ENCODE peak calls at places on chromosomes 13 and 19, in seven cellular contexts. S is Peyer's patch, I is NCI-H2171 treated with DMSO at 0.1 percent for 48 hours, P is sigmoid colon, L is LHCN-M2, G is amygdala, X is NCI-H446. T is an unnamed sample.

GRCh38 chr19:35913589-35913988 is 5.5 kb upstream of the TYROBP start:
- DNase-seq in S (no peak), I (no peak), P (no peak), L (no peak), G (no peak), X (no peak), T (no peak)

GRCh38 chr13:76723551-76724232 is 162.5 kb downstream of the KCTD12 start:
- DNase-seq in S (no peak), I (no peak), P (no peak), L (peak; percentile 96), G (no peak), X (no peak), T (no peak)

GRCh38 chr13:106532111-106532929 is 3.1 kb downstream of the EFNB2 start:
- DNase-seq in S (peak; percentile 58), I (no peak), P (no peak), L (peak; percentile 45), G (no peak), X (no peak), T (peak; percentile 10)

GRCh38 chr13:113350065-113350937 is 13.6 kb downstream of the GRTP1 start:
- DNase-seq in S (no peak), I (no peak), P (peak; percentile 30), L (peak; percentile 14), G (no peak), X (no peak), T (no peak)

GRCh38 chr13:111184685-111185401 is 69.7 kb downstream of the ARHGEF7 start:
- DNase-seq in S (no peak), I (peak; percentile 73), P (no peak), L (peak; percentile 37), G (no peak), X (no peak), T (no peak)

GRCh38 chr13:100495455-100495854 is 93.1 kb downstream of the GGACT start:
- DNase-seq in S (no peak), I (peak; percentile 25), P (no peak), L (no peak), G (no peak), X (peak; percentile 29), T (no peak)

GRCh38 chr13:41122838-41123237 is 9.8 kb downstream of the KBTBD6 start:
- DNase-seq in S (no peak), I (no peak), P (no peak), L (peak; percentile 22), G (no peak), X (no peak), T (no peak)

GRCh38 chr19:7897289-7897688 is 6.4 kb upstream of the MAP2K7 start:
- DNase-seq in S (no peak), I (no peak), P (no peak), L (no peak), G (no peak), X (no peak), T (no peak)

GRCh38 chr19:7823902-7824301 is 6.1 kb upstream of the EVI5L start:
- DNase-seq in S (no peak), I (no peak), P (no peak), L (no peak), G (no peak), X (no peak), T (no peak)

GRCh38 chr19:34733826-34734600 is at the start of gene ZNF181:
- DNase-seq in S (peak; percentile 91), I (peak; percentile 89), P (peak; percentile 94), L (peak; percentile 92), G (peak; percentile 91), X (peak; percentile 90), T (peak; percentile 90)

GRCh38 chr19:38554676-38555141 is 63.0 kb downstream of the MAP4K1 start:
- DNase-seq in S (no peak), I (no peak), P (no peak), L (no peak), G (no peak), X (no peak), T (no peak)

GRCh38 chr13:44932171-44932849 is 57.0 kb downstream of the NUFIP1 start:
- DNase-seq in S (no peak), I (no peak), P (no peak), L (no peak), G (no peak), X (no peak), T (no peak)

GRCh38 chr13:21637296-21637695 is 33.3 kb upstream of the MICU2 start:
- DNase-seq in S (peak; percentile 86), I (no peak), P (no peak), L (peak; percentile 45), G (no peak), X (no peak), T (peak; percentile 88)

GRCh38 chr13:101945435-101945834 is 456.4 kb downstream of the FGF14 start:
- DNase-seq in S (no peak), I (peak; percentile 19), P (no peak), L (no peak), G (no peak), X (no peak), T (no peak)

GRCh38 chr13:76656496-76656895 is 229.7 kb downstream of the KCTD12 start:
- DNase-seq in S (no peak), I (no peak), P (no peak), L (no peak), G (no peak), X (no peak), T (no peak)

GRCh38 chr19:21314676-21315075 is 14.5 kb downstream of the ZNF708 start:
- DNase-seq in S (no peak), I (no peak), P (no peak), L (peak; percentile 42), G (no peak), X (no peak), T (no peak)

GRCh38 chr13:23692816-23693215 is 122.6 kb downstream of the TNFRSF19 start:
- DNase-seq in S (no peak), I (no peak), P (no peak), L (no peak), G (no peak), X (no peak), T (no peak)

GRCh38 chr19:50507376-50507775 is 3.6 kb downstream of the JOSD2 start:
- DNase-seq in S (no peak), I (no peak), P (no peak), L (no peak), G (no peak), X (no peak), T (no peak)

GRCh38 chr13:113630296-113630695 is 27.7 kb downstream of the ATP4B start:
- DNase-seq in S (peak; percentile 15), I (no peak), P (peak; percentile 44), L (no peak), G (no peak), X (no peak), T (no peak)

GRCh38 chr13:44230736-44231135 is 142.9 kb upstream of the SERP2 start:
- DNase-seq in S (no peak), I (no peak), P (no peak), L (no peak), G (no peak), X (no peak), T (no peak)

GRCh38 chr19:42088471-42089190 is 12.7 kb downstream of the ZNF574 start:
- DNase-seq in S (no peak), I (no peak), P (no peak), L (peak; percentile 60), G (no peak), X (no peak), T (no peak)

GRCh38 chr19:4524808-4525562 is 6.7 kb upstream of the PLIN4 start:
- DNase-seq in S (peak; percentile 72), I (peak; percentile 48), P (no peak), L (peak; percentile 37), G (no peak), X (peak; percentile 71), T (peak; percentile 32)

GRCh38 chr13:101289764-101290163 is 126.5 kb downstream of the NALCN start:
- DNase-seq in S (no peak), I (peak; percentile 83), P (no peak), L (peak; percentile 50), G (no peak), X (peak; percentile 23), T (no peak)